ENCODE peak calls at places on chromosome 18, in ten cellular contexts. U is stimulated activated CD4-positive, alpha-beta T cell treated with anti-CD3 and anti-CD28 coated beads, Interleukin-1b, Interleukin-23, amount 100 ng/mL, for 48 hours; P is fibroblast of lung; K is AG10803; Q is dermis blood vessel endothelial cell; X is neural crest cell; H is brain microvascular endothelial cell; L is stimulated activated CD8-positive, alpha-beta memory T cell treated with anti-CD3 and anti-CD28 coated beads, Interleukin-15, amount 100 ng/mL, for 48 hours; V is neuronal stem cell; N is stimulated activated naive B cell treated with anti-CD40 and anti-IgM and Interleukin-4, amounts not matched to agents 10 μg/mL and 1 μg/mL and 100 μg/mL, for 72 hours. E is an unnamed sample.

GRCh38 chr18:50917021-50917420 is 38.1 kb downstream of the ME2 start:
- DNase-seq in U (no peak), P (peak; percentile 20), K (no peak), Q (no peak), X (no peak), H (no peak), L (no peak), V (no peak), N (no peak), E (peak; percentile 13)

GRCh38 chr18:27377251-27377650 is 192.1 kb upstream of the CHST9 start:
- DNase-seq in U (no peak), P (peak; percentile 90), K (no peak), Q (no peak), X (no peak), H (no peak), L (no peak), V (no peak), N (no peak), E (no peak)

GRCh38 chr18:33183136-33183535 is 257.4 kb downstream of the CCDC178 start:
- DNase-seq in U (no peak), P (no peak), K (no peak), Q (no peak), X (no peak), H (no peak), L (no peak), V (no peak), N (no peak), E (no peak)

GRCh38 chr18:45156941-45157340 is 458.3 kb upstream of the SLC14A2 start:
- DNase-seq in U (no peak), P (peak; percentile 26), K (peak; percentile 15), Q (no peak), X (no peak), H (peak; percentile 12), L (no peak), V (no peak), N (no peak), E (no peak)

GRCh38 chr18:25595274-25595673 is 243.3 kb upstream of the ZNF521 start:
- DNase-seq in U (no peak), P (no peak), K (no peak), Q (no peak), X (no peak), H (no peak), L (no peak), V (no peak), N (no peak), E (no peak)

GRCh38 chr18:33914399-33914798 is 310.3 kb downstream of the NOL4 start:
- DNase-seq in U (no peak), P (peak; percentile 71), K (no peak), Q (no peak), X (no peak), H (peak; percentile 0), L (no peak), V (no peak), N (no peak), E (no peak)

GRCh38 chr18:46563317-46563716 is 93.7 kb downstream of the LOXHD1 start:
- DNase-seq in U (no peak), P (no peak), K (no peak), Q (no peak), X (no peak), H (no peak), L (no peak), V (no peak), N (no peak), E (no peak)

GRCh38 chr18:28715206-28715605 is 538.3 kb upstream of the CDH2 start:
- DNase-seq in U (no peak), P (no peak), K (peak; percentile 16), Q (no peak), X (no peak), H (no peak), L (no peak), V (no peak), N (no peak), E (no peak)